ENCODE peak calls at places on chromosomes 3 and 15, in four cellular contexts. One of them, this sample, is unnamed.

GRCh38 chr15:29379647-29380046 is 110.0 kb upstream of the NSMCE3 start:
- DNase-seq in chondrocyte: no peak
- DNase-seq in H54: no peak
- DNase-seq in cardiac fibroblast: no peak
- DNase-seq in this sample: no peak

GRCh38 chr3:27080126-27080525 is 289.1 kb downstream of the NEK10 start:
- DNase-seq in chondrocyte: no peak
- DNase-seq in H54: peak
- DNase-seq in cardiac fibroblast: no peak
- DNase-seq in this sample: no peak

GRCh38 chr3:126858887-126859286 is 124.0 kb upstream of the PLXNA1 start:
- DNase-seq in chondrocyte: no peak
- DNase-seq in H54: peak
- DNase-seq in cardiac fibroblast: peak
- DNase-seq in this sample: no peak

GRCh38 chr3:141104151-141104741 is 53.1 kb downstream of the SPSB4 start:
- DNase-seq in chondrocyte: no peak
- DNase-seq in H54: no peak
- DNase-seq in cardiac fibroblast: no peak
- DNase-seq in this sample: peak

GRCh38 chr15:34122771-34123183 is 20.9 kb downstream of the PGBD4 start:
- DNase-seq in chondrocyte: no peak
- DNase-seq in H54: peak
- DNase-seq in cardiac fibroblast: peak
- DNase-seq in this sample: no peak

GRCh38 chr15:67515557-67515956 is 5.4 kb upstream of the C15orf61 start:
- DNase-seq in chondrocyte: no peak
- DNase-seq in H54: no peak
- DNase-seq in cardiac fibroblast: no peak
- DNase-seq in this sample: no peak

GRCh38 chr3:154307363-154307762 is 16.9 kb downstream of the DHX36 start:
- DNase-seq in chondrocyte: no peak
- DNase-seq in H54: no peak
- DNase-seq in cardiac fibroblast: no peak
- DNase-seq in this sample: no peak

GRCh38 chr3:50333744-50334328 is 5.8 kb upstream of the TUSC2 start:
- DNase-seq in chondrocyte: no peak
- DNase-seq in H54: no peak
- DNase-seq in cardiac fibroblast: peak
- DNase-seq in this sample: no peak

GRCh38 chr3:100957407-100958100 is 35.7 kb downstream of the ABI3BP start:
- DNase-seq in chondrocyte: no peak
- DNase-seq in H54: no peak
- DNase-seq in cardiac fibroblast: peak
- DNase-seq in this sample: no peak

GRCh38 chr15:68561146-68561545 is 17.6 kb upstream of the CORO2B start:
- DNase-seq in chondrocyte: peak
- DNase-seq in H54: no peak
- DNase-seq in cardiac fibroblast: no peak
- DNase-seq in this sample: peak

GRCh38 chr3:194148383-194148782 is 12.4 kb downstream of the HES1 start:
- DNase-seq in chondrocyte: no peak
- DNase-seq in H54: peak
- DNase-seq in cardiac fibroblast: peak
- DNase-seq in this sample: no peak

GRCh38 chr15:51046799-51047449 is 47.8 kb downstream of the TNFAIP8L3 start:
- DNase-seq in chondrocyte: no peak
- DNase-seq in H54: no peak
- DNase-seq in cardiac fibroblast: peak
- DNase-seq in this sample: no peak

GRCh38 chr3:140850210-140850955 is 91.3 kb upstream of the SLC25A36 start:
- DNase-seq in chondrocyte: no peak
- DNase-seq in H54: peak
- DNase-seq in cardiac fibroblast: no peak
- DNase-seq in this sample: no peak

GRCh38 chr15:48437178-48437577 is 105.9 kb downstream of the DUT start:
- DNase-seq in chondrocyte: no peak
- DNase-seq in H54: no peak
- DNase-seq in cardiac fibroblast: peak
- DNase-seq in this sample: no peak

GRCh38 chr3:55746808-55747413 is 259.8 kb upstream of the WNT5A start:
- DNase-seq in chondrocyte: no peak
- DNase-seq in H54: no peak
- DNase-seq in cardiac fibroblast: peak
- DNase-seq in this sample: no peak

GRCh38 chr3:132432639-132433038 is 15.3 kb downstream of the DNAJC13 start:
- DNase-seq in chondrocyte: no peak
- DNase-seq in H54: peak
- DNase-seq in cardiac fibroblast: peak
- DNase-seq in this sample: no peak

GRCh38 chr3:10160346-10160745 is 4.4 kb upstream of the IRAK2 start:
- DNase-seq in chondrocyte: no peak
- DNase-seq in H54: no peak
- DNase-seq in cardiac fibroblast: no peak
- DNase-seq in this sample: no peak

GRCh38 chr3:160078533-160078932 is 89.9 kb downstream of the IL12A start:
- DNase-seq in chondrocyte: no peak
- DNase-seq in H54: no peak
- DNase-seq in cardiac fibroblast: no peak
- DNase-seq in this sample: no peak

This sample was measured in mesenteric fat pad.